ENCODE peak calls at places on chromosome 17, in ten cellular contexts. J, S, V, X, A, Z, E, H, N and F are unnamed samples.

GRCh38 chr17:63275318-63275967 is 170.7 kb downstream of the CYB561 start:
- DNase-seq in J (peak; percentile 7), S (peak; percentile 99), V (peak; percentile 93), X (peak; percentile 12), A (no peak), Z (no peak), E (no peak), H (no peak), N (no peak), F (no peak)

GRCh38 chr17:31373150-31374082 is 18.1 kb upstream of the RAB11FIP4 start:
- DNase-seq in J (no peak), S (peak; percentile 65), V (peak; percentile 4), X (no peak), A (peak; percentile 45), Z (peak; percentile 57), E (no peak), H (no peak), N (no peak), F (no peak)

GRCh38 chr17:67800495-67800928 is 24.8 kb upstream of the BPTF start:
- DNase-seq in J (peak; percentile 66), S (peak; percentile 69), V (peak; percentile 50), X (peak; percentile 82), A (peak; percentile 75), Z (peak; percentile 11), E (peak; percentile 16), H (peak; percentile 47), N (peak; percentile 89), F (peak; percentile 70)

GRCh38 chr17:77117415-77117814 is 23.4 kb upstream of the SEC14L1 start:
- DNase-seq in J (no peak), S (no peak), V (no peak), X (no peak), A (no peak), Z (no peak), E (no peak), H (no peak), N (no peak), F (no peak)

GRCh38 chr17:50565559-50566350 is 5.2 kb downstream of the CACNA1G start:
- DNase-seq in J (no peak), S (no peak), V (no peak), X (no peak), A (no peak), Z (peak; percentile 33), E (no peak), H (no peak), N (no peak), F (no peak)

GRCh38 chr17:64083093-64083492 is 46.9 kb downstream of the ERN1 start:
- DNase-seq in J (no peak), S (no peak), V (no peak), X (no peak), A (no peak), Z (no peak), E (no peak), H (no peak), N (no peak), F (no peak)

GRCh38 chr17:57868007-57868774 is 18.3 kb upstream of the MRPS23 start:
- DNase-seq in J (peak; percentile 40), S (peak; percentile 96), V (peak; percentile 63), X (peak; percentile 48), A (peak; percentile 80), Z (no peak), E (no peak), H (peak; percentile 69), N (peak; percentile 50), F (no peak)

GRCh38 chr17:58337126-58337599 is 8.6 kb upstream of the TSPOAP1 start:
- DNase-seq in J (peak; percentile 71), S (no peak), V (no peak), X (no peak), A (no peak), Z (peak; percentile 60), E (no peak), H (no peak), N (no peak), F (no peak)

GRCh38 chr17:49637050-49637449 is 40.8 kb downstream of the SPOP start:
- DNase-seq in J (no peak), S (peak; percentile 56), V (no peak), X (no peak), A (no peak), Z (no peak), E (no peak), H (no peak), N (no peak), F (no peak)

GRCh38 chr17:33390479-33391027 is 97.5 kb upstream of the ASIC2 start:
- DNase-seq in J (no peak), S (peak; percentile 64), V (no peak), X (no peak), A (no peak), Z (no peak), E (no peak), H (no peak), N (no peak), F (no peak)